ENCODE peak calls at places on chromosome 15, in five cellular contexts. One of them, this sample, is unnamed.

GRCh38 chr15:68646156-68646555 is 67.4 kb downstream of the CORO2B start:
- DNase-seq in endothelial cell of umbilical vein: no peak
- DNase-seq in K562: no peak
- DNase-seq in SK-N-SH: no peak
- DNase-seq in GM12878: no peak
- DNase-seq in this sample: no peak

GRCh38 chr15:56042982-56043980 is 49.9 kb upstream of the NEDD4 start:
- DNase-seq in GM12878: peak
- DNase-seq in SK-N-SH: no peak
- DNase-seq in K562: no peak
- DNase-seq in endothelial cell of umbilical vein: no peak
- DNase-seq in this sample: no peak

GRCh38 chr15:31024330-31024729 is 32.9 kb upstream of the MTMR10 start:
- DNase-seq in K562: no peak
- DNase-seq in endothelial cell of umbilical vein: peak
- DNase-seq in SK-N-SH: no peak
- DNase-seq in GM12878: no peak
- DNase-seq in this sample: peak

GRCh38 chr15:39304201-39304841 is 276.6 kb upstream of the THBS1 start:
- DNase-seq in SK-N-SH: no peak
- DNase-seq in GM12878: no peak
- DNase-seq in endothelial cell of umbilical vein: no peak
- DNase-seq in K562: no peak
- DNase-seq in this sample: no peak

GRCh38 chr15:88450125-88450798 is 16.9 kb downstream of the MRPL46 start:
- DNase-seq in K562: peak
- DNase-seq in endothelial cell of umbilical vein: peak
- DNase-seq in GM12878: no peak
- DNase-seq in SK-N-SH: peak
- DNase-seq in this sample: peak

GRCh38 chr15:57527382-57528091 is 64.2 kb upstream of the MYZAP start:
- DNase-seq in endothelial cell of umbilical vein: peak
- DNase-seq in K562: peak
- DNase-seq in GM12878: peak
- DNase-seq in SK-N-SH: peak
- DNase-seq in this sample: peak

GRCh38 chr15:38888701-38889154 is 324.1 kb upstream of the RASGRP1 start:
- DNase-seq in K562: no peak
- DNase-seq in SK-N-SH: peak
- DNase-seq in GM12878: no peak
- DNase-seq in endothelial cell of umbilical vein: no peak
- DNase-seq in this sample: no peak

GRCh38 chr15:72230197-72231065 is 559 bp downstream of the PKM start:
- DNase-seq in GM12878: peak
- DNase-seq in SK-N-SH: peak
- DNase-seq in endothelial cell of umbilical vein: peak
- DNase-seq in K562: peak
- DNase-seq in this sample: no peak

GRCh38 chr15:77228831-77229230 is 157.9 kb upstream of the TSPAN3 start:
- DNase-seq in endothelial cell of umbilical vein: no peak
- DNase-seq in K562: peak
- DNase-seq in GM12878: no peak
- DNase-seq in SK-N-SH: no peak
- DNase-seq in this sample: no peak

GRCh38 chr15:77798151-77798550 is 165.4 kb upstream of the LINGO1 start:
- DNase-seq in K562: no peak
- DNase-seq in SK-N-SH: no peak
- DNase-seq in endothelial cell of umbilical vein: no peak
- DNase-seq in GM12878: no peak
- DNase-seq in this sample: no peak

GRCh38 chr15:59841036-59841435 is 151.9 kb upstream of the BNIP2 start:
- DNase-seq in K562: no peak
- DNase-seq in GM12878: no peak
- DNase-seq in SK-N-SH: no peak
- DNase-seq in endothelial cell of umbilical vein: no peak
- DNase-seq in this sample: no peak

GRCh38 chr15:101100118-101100517 is 151.7 kb downstream of the CHSY1 start:
- DNase-seq in endothelial cell of umbilical vein: no peak
- DNase-seq in SK-N-SH: no peak
- DNase-seq in GM12878: no peak
- DNase-seq in K562: no peak
- DNase-seq in this sample: no peak

GRCh38 chr15:59528965-59529402 is 82.6 kb upstream of the GCNT3 start:
- DNase-seq in SK-N-SH: peak
- DNase-seq in endothelial cell of umbilical vein: peak
- DNase-seq in K562: peak
- DNase-seq in GM12878: no peak
- DNase-seq in this sample: peak

GRCh38 chr15:87877114-87877810 is 379.3 kb downstream of the NTRK3 start:
- DNase-seq in SK-N-SH: peak
- DNase-seq in GM12878: no peak
- DNase-seq in endothelial cell of umbilical vein: no peak
- DNase-seq in K562: peak
- DNase-seq in this sample: no peak

GRCh38 chr15:31275331-31276262 is 51.0 kb upstream of the KLF13 start:
- DNase-seq in GM12878: no peak
- DNase-seq in endothelial cell of umbilical vein: no peak
- DNase-seq in SK-N-SH: peak
- DNase-seq in K562: no peak
- DNase-seq in this sample: no peak

GRCh38 chr15:27249046-27249722 is 278.2 kb downstream of the GABRG3 start:
- DNase-seq in GM12878: no peak
- DNase-seq in SK-N-SH: peak
- DNase-seq in endothelial cell of umbilical vein: no peak
- DNase-seq in K562: no peak
- DNase-seq in this sample: no peak

GRCh38 chr15:65580287-65580686 is 30.6 kb downstream of the INTS14 start:
- DNase-seq in SK-N-SH: peak
- DNase-seq in GM12878: no peak
- DNase-seq in K562: no peak
- DNase-seq in endothelial cell of umbilical vein: no peak
- DNase-seq in this sample: no peak

GRCh38 chr15:93152264-93152884 is 63.4 kb upstream of the RGMA start:
- DNase-seq in GM12878: no peak
- DNase-seq in K562: no peak
- DNase-seq in endothelial cell of umbilical vein: no peak
- DNase-seq in SK-N-SH: no peak
- DNase-seq in this sample: no peak

GRCh38 chr15:92958105-92958504 is 58.0 kb downstream of the CHD2 start:
- DNase-seq in K562: no peak
- DNase-seq in SK-N-SH: no peak
- DNase-seq in GM12878: no peak
- DNase-seq in endothelial cell of umbilical vein: no peak
- DNase-seq in this sample: no peak

GRCh38 chr15:63124506-63124905 is 2.8 kb downstream of the LACTB start:
- DNase-seq in SK-N-SH: no peak
- DNase-seq in K562: no peak
- DNase-seq in endothelial cell of umbilical vein: no peak
- DNase-seq in GM12878: no peak
- DNase-seq in this sample: no peak
- TF ChIP-seq MAX in SK-N-SH: no peak
- TF ChIP-seq MAX in K562: no peak
- TF ChIP-seq MAX in endothelial cell of umbilical vein: no peak
- TF ChIP-seq MAX in GM12878: no peak
- TF ChIP-seq MAX in this sample: no peak

GRCh38 chr15:66609876-66610275 is 44.1 kb upstream of the LCTL start:
- DNase-seq in endothelial cell of umbilical vein: no peak
- DNase-seq in SK-N-SH: no peak
- DNase-seq in GM12878: no peak
- DNase-seq in K562: no peak
- DNase-seq in this sample: no peak
- H3K9ac ChIP-seq in endothelial cell of umbilical vein: no peak
- H3K9ac ChIP-seq in SK-N-SH: no peak
- H3K9ac ChIP-seq in GM12878: no peak
- H3K9ac ChIP-seq in K562: peak
- H3K9ac ChIP-seq in this sample: no peak

GRCh38 chr15:50046159-50046558 is 72.9 kb downstream of the ATP8B4 start:
- DNase-seq in endothelial cell of umbilical vein: no peak
- DNase-seq in GM12878: no peak
- DNase-seq in SK-N-SH: no peak
- DNase-seq in K562: no peak
- DNase-seq in this sample: no peak
- H3K4me2 ChIP-seq in endothelial cell of umbilical vein: no peak
- H3K4me2 ChIP-seq in GM12878: no peak
- H3K4me2 ChIP-seq in SK-N-SH: no peak
- H3K4me2 ChIP-seq in K562: no peak
- H3K4me2 ChIP-seq in this sample: no peak

GRCh38 chr15:51818156-51818555 is 11.3 kb upstream of the TMOD3 start:
- DNase-seq in K562: no peak
- DNase-seq in GM12878: no peak
- DNase-seq in endothelial cell of umbilical vein: no peak
- DNase-seq in SK-N-SH: no peak
- DNase-seq in this sample: no peak
- TF ChIP-seq MAX in K562: no peak
- TF ChIP-seq MAX in GM12878: no peak
- TF ChIP-seq MAX in endothelial cell of umbilical vein: no peak
- TF ChIP-seq MAX in SK-N-SH: no peak
- TF ChIP-seq MAX in this sample: no peak

GRCh38 chr15:85795320-85795668 is 569 bp upstream of the KLHL25 start:
- DNase-seq in GM12878: no peak
- DNase-seq in endothelial cell of umbilical vein: no peak
- DNase-seq in SK-N-SH: no peak
- DNase-seq in K562: no peak
- DNase-seq in this sample: no peak
- H3K9ac ChIP-seq in GM12878: peak
- H3K9ac ChIP-seq in endothelial cell of umbilical vein: no peak
- H3K9ac ChIP-seq in SK-N-SH: peak
- H3K9ac ChIP-seq in K562: no peak
- H3K9ac ChIP-seq in this sample: peak

GRCh38 chr15:51842265-51842664 is 12.8 kb downstream of the TMOD3 start:
- DNase-seq in SK-N-SH: no peak
- DNase-seq in endothelial cell of umbilical vein: no peak
- DNase-seq in K562: no peak
- DNase-seq in GM12878: no peak
- DNase-seq in this sample: no peak
- H3K4me2 ChIP-seq in SK-N-SH: peak
- H3K4me2 ChIP-seq in endothelial cell of umbilical vein: peak
- H3K4me2 ChIP-seq in K562: no peak
- H3K4me2 ChIP-seq in GM12878: peak
- H3K4me2 ChIP-seq in this sample: peak